ENCODE peak calls at places on chromosomes 5 and 9, in eight cellular contexts. F, A, M, D, C, L, P and E are unnamed samples.

GRCh38 chr9:6703898-6704639 is 53.7 kb upstream of the KDM4C start:
- DNase-seq in F (peak), A (peak), M (peak), D (peak), C (peak), L (peak), P (peak), E (peak)

GRCh38 chr9:76181020-76181641 is 213.1 kb downstream of the RFK start:
- DNase-seq in F (no peak), A (no peak), M (peak), D (peak), C (no peak), L (peak), P (peak), E (no peak)

GRCh38 chr5:165407352-165407751 is 1901.9 kb downstream of the MAT2B start:
- DNase-seq in F (no peak), A (no peak), M (no peak), D (no peak), C (no peak), L (no peak), P (no peak), E (no peak)

GRCh38 chr9:77977210-77977611 is 54.4 kb downstream of the GNAQ start:
- DNase-seq in F (peak), A (peak), M (peak), D (peak), C (peak), L (no peak), P (peak), E (peak)

GRCh38 chr5:111135946-111136345 is 43.8 kb downstream of the WDR36 start:
- DNase-seq in F (no peak), A (no peak), M (no peak), D (peak), C (no peak), L (peak), P (peak), E (no peak)

GRCh38 chr5:144024601-144025000 is 145.9 kb downstream of the YIPF5 start:
- DNase-seq in F (no peak), A (no peak), M (no peak), D (peak), C (no peak), L (no peak), P (peak), E (no peak)

GRCh38 chr5:32143991-32144636 is 30.0 kb downstream of the GOLPH3 start:
- DNase-seq in F (no peak), A (no peak), M (no peak), D (no peak), C (no peak), L (no peak), P (peak), E (no peak)

GRCh38 chr5:159262472-159262858 is 625 bp upstream of the UBLCP1 start:
- DNase-seq in F (no peak), A (no peak), M (peak), D (peak), C (no peak), L (peak), P (peak), E (no peak)

GRCh38 chr9:124602204-124602603 is 95.0 kb upstream of the NR5A1 start:
- DNase-seq in F (no peak), A (no peak), M (no peak), D (no peak), C (no peak), L (peak), P (peak), E (no peak)

GRCh38 chr5:11407553-11408145 is 496.6 kb downstream of the CTNND2 start:
- DNase-seq in F (no peak), A (no peak), M (no peak), D (no peak), C (no peak), L (no peak), P (no peak), E (no peak)

GRCh38 chr5:71899865-71900342 is 180.8 kb downstream of the CARTPT start:
- DNase-seq in F (no peak), A (no peak), M (no peak), D (peak), C (no peak), L (no peak), P (peak), E (no peak)

GRCh38 chr5:172170251-172170701 is 17.7 kb downstream of the STK10 start:
- DNase-seq in F (no peak), A (no peak), M (no peak), D (peak), C (no peak), L (no peak), P (no peak), E (no peak)

GRCh38 chr5:172169216-172169615 is 18.8 kb downstream of the STK10 start:
- DNase-seq in F (no peak), A (no peak), M (no peak), D (no peak), C (no peak), L (no peak), P (no peak), E (no peak)

GRCh38 chr5:172167893-172168292 is 20.1 kb downstream of the STK10 start:
- DNase-seq in F (no peak), A (no peak), M (no peak), D (no peak), C (no peak), L (no peak), P (no peak), E (no peak)

GRCh38 chr5:172166030-172166429 is 22.0 kb downstream of the STK10 start:
- DNase-seq in F (no peak), A (no peak), M (no peak), D (no peak), C (no peak), L (no peak), P (no peak), E (no peak)

DNA sequence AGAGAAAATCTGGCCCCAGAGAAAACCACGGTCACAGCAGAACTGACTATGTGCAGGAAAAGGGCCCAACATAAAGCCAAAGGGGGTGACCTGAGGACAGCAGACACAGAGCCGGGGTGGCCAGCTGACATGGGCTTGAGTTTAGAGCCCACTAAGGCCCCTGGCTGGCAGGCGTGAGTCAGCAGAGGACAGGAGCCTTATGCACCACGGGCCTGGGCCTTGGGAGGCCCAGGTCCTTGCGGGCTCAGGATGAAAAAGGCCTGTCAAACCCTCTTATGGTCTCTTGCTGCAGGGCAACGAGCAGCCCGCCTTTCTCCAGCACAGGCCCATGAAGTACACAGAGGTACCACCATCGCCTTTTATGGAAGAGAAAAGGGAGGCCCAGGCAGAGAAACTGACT is 19.7 kb downstream of the STK10 start:
- DNase-seq in F (no peak), A (no peak), M (no peak), D (no peak), C (no peak), L (no peak), P (no peak), E (no peak)
- H3K27ac ChIP-seq in F (peak), A (peak), M (no peak), D (no peak), C (no peak), L (no peak), P (no peak), E (no peak)

GRCh38 chr9:91310037-91310436 is 51.7 kb downstream of the AUH start:
- DNase-seq in F (no peak), A (no peak), M (no peak), D (no peak), C (no peak), L (no peak), P (no peak), E (no peak)
- H3K27ac ChIP-seq in F (no peak), A (no peak), M (no peak), D (no peak), C (no peak), L (no peak), P (no peak), E (no peak)

DNA sequence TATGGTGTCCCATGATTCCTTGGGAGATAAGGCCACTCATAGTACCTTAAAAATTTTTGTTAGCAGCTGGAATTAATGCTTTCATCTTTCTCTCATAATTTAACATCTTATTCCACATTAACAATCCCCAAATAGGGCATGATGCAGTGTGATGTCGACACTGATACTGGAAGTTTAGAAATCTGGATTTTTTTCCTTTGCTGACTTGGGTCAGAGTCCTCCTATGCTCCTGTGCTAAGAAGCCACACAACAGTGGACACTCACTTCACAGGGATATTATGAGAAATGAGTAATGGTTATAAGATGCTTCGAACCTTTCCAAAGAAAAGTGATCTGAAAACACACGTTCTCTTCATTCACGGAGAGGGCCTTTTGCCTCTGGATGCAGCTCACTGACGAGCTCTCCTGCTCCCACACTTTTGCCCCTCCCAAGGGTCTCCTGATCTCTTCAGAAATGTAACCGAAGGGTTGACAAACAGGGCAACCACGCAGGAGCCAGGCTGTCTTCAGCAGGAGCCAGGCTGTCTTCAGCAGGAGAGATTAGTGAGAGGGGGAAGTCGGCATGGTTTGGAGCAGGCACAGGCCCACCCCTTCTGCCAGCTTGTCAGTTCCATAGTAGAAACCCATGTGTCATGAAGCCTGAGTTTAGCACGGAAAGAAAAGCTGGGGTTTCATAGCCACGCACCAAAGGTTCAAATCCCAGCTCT is 247.8 kb downstream of the AOPEP start:
- DNase-seq in F (no peak), A (no peak), M (no peak), D (peak), C (no peak), L (no peak), P (no peak), E (no peak)
- H3K27ac ChIP-seq in F (no peak), A (no peak), M (no peak), D (peak), C (no peak), L (no peak), P (no peak), E (peak)

GRCh38 chr5:76701298-76701697 is 14.6 kb upstream of the F2R start:
- DNase-seq in F (no peak), A (peak), M (no peak), D (peak), C (no peak), L (peak), P (peak), E (no peak)

GRCh38 chr5:76704131-76704663 is 11.7 kb upstream of the F2R start:
- DNase-seq in F (no peak), A (no peak), M (no peak), D (no peak), C (no peak), L (no peak), P (peak), E (no peak)

GRCh38 chr5:76709762-76710161 is 6.2 kb upstream of the F2R start:
- DNase-seq in F (no peak), A (no peak), M (no peak), D (peak), C (no peak), L (no peak), P (peak), E (no peak)

GRCh38 chr5:76703707-76704106 is 12.2 kb upstream of the F2R start:
- DNase-seq in F (no peak), A (no peak), M (no peak), D (no peak), C (no peak), L (no peak), P (peak), E (no peak)

GRCh38 chr5:76705574-76705973 is 10.4 kb upstream of the F2R start:
- DNase-seq in F (no peak), A (no peak), M (no peak), D (no peak), C (no peak), L (no peak), P (no peak), E (no peak)
- H3K27ac ChIP-seq in F (no peak), A (no peak), M (no peak), D (no peak), C (no peak), L (no peak), P (no peak), E (no peak)

DNA sequence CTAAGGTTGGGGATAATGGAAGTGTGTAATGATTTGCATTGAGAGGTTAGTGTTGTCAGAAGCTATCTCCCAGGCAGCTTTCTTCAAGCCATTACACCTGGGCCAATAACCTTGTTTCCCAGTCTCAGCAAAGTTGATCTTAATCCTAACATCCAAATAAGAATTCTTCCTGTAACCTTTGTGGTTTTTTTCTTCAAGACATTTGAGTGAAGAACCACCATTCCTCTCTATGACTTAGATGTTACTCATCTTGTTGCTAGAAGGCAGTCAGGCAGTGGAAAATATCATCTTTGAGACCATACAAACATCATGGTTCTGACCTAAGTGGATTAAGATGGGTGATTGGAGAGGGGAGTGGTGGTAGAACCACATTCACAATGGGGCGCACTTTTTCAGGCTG is 103.5 kb downstream of the NDUFAF2 start:
- DNase-seq in F (no peak), A (no peak), M (no peak), D (peak), C (no peak), L (peak), P (peak), E (no peak)
- H3K27ac ChIP-seq in F (no peak), A (no peak), M (no peak), D (peak), C (no peak), L (no peak), P (no peak), E (no peak)

GRCh38 chr5:138706655-138707480 is 46.4 kb upstream of the CTNNA1 start:
- DNase-seq in F (no peak), A (no peak), M (peak), D (peak), C (no peak), L (peak), P (peak), E (peak)

GRCh38 chr5:138711816-138712215 is 41.4 kb upstream of the CTNNA1 start:
- DNase-seq in F (no peak), A (no peak), M (no peak), D (no peak), C (no peak), L (no peak), P (no peak), E (no peak)

GRCh38 chr5:138705567-138705966 is 47.7 kb upstream of the CTNNA1 start:
- DNase-seq in F (no peak), A (no peak), M (no peak), D (no peak), C (no peak), L (no peak), P (no peak), E (no peak)

GRCh38 chr5:138709216-138709615 is 44.0 kb upstream of the CTNNA1 start:
- DNase-seq in F (no peak), A (no peak), M (no peak), D (no peak), C (no peak), L (no peak), P (no peak), E (no peak)

GRCh38 chr5:138708761-138709160 is 44.5 kb upstream of the CTNNA1 start:
- DNase-seq in F (no peak), A (no peak), M (no peak), D (no peak), C (no peak), L (no peak), P (no peak), E (no peak)
- H3K27ac ChIP-seq in F (no peak), A (no peak), M (peak), D (no peak), C (no peak), L (no peak), P (no peak), E (no peak)

DNA sequence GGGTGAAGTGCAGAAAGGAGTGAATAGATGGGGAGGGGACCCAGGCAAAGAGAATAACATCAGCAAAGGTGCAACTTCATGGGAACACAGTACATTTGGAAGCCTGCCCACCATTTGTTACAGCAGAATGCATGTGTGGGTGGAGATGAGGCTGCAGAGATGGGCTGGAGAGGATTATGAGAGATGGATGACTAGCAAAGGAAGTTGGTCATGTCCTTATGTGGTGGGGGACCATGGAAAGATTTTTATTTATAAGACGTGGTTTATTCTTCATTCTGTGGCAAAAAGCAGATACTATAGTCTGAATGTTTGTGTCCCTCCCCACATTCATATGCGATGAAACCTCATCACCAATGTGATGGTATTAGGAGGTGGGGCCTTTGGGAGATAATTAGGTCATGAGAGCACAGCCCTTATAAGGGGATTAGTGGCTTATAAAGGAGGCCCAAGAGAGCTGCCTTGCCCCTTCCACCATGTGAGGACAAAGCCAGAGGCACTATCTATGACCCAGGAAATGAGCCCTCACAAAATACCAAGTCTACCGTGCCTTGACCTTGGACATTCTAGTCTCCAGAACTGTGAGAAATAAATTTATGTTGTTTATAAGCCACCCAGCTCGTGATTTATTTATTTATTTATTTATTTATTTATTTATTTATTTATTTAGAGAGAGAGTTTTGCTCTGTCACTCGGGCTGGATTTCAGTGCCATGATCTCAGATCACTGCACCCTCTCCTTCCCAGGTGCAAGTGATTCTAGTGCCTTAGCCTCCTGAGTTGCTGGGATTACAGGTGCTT is 483.7 kb downstream of the RAB3C start:
- DNase-seq in F (no peak), A (peak), M (no peak), D (peak), C (no peak), L (no peak), P (peak), E (no peak)
- H3K27ac ChIP-seq in F (no peak), A (peak), M (no peak), D (peak), C (no peak), L (no peak), P (no peak), E (no peak)

DNA sequence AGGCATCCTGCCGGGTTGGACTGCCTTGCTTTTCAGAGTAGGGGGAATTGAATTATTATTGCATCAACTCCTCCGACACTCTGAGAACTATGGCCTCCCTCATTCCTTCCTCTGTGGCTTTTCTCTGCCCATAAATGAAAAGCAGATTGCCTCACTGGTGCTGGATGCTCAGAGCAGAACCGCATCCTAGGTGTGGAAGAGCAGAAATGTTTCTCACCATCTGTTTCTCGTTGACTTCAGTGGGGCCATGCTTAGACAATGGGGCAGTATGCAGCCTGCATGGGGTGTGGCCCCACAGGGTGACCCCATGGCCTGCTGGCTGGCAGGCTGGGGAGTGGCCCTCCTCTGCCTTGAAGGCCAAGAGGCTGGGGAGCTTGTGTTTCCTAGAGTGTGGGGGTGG is 27.3 kb upstream of the TGFBI start:
- DNase-seq in F (no peak), A (no peak), M (peak), D (peak), C (no peak), L (no peak), P (peak), E (no peak)
- H3K27ac ChIP-seq in F (no peak), A (no peak), M (no peak), D (peak), C (no peak), L (peak), P (peak), E (no peak)

GRCh38 chr9:89743216-89743575 is 138.4 kb downstream of the GADD45G start:
- DNase-seq in F (peak), A (no peak), M (no peak), D (no peak), C (no peak), L (no peak), P (no peak), E (no peak)
- H3K27ac ChIP-seq in F (peak), A (no peak), M (peak), D (no peak), C (no peak), L (no peak), P (no peak), E (no peak)